ENCODE peak calls at places on chromosomes 11 and 22, in seven cellular contexts. Q, C, D, H, Y, T and O are unnamed samples.

GRCh38 chr11:91742155-91742554 is 482.5 kb upstream of the FAT3 start:
- DNase-seq in H (no peak), Q (no peak), C (no peak), Y (no peak), D (no peak), T (no peak), O (no peak)

GRCh38 chr22:33576205-33576604 is 344.1 kb downstream of the LARGE1 start:
- DNase-seq in Q (no peak), Y (no peak), T (no peak), C (no peak), D (no peak), H (no peak), O (no peak)

GRCh38 chr11:44987506-44987905 is 36.8 kb upstream of the TP53I11 start:
- DNase-seq in Y (no peak), Q (no peak), H (no peak), D (no peak), T (no peak), C (no peak), O (no peak)

GRCh38 chr22:17772963-17773605 is 1.2 kb downstream of the BID start:
- DNase-seq in T (no peak), Q (no peak), C (peak; percentile 80), D (no peak), H (peak; percentile 70), Y (no peak), O (no peak)

GRCh38 chr22:31177420-31178162 is 17.6 kb downstream of the RNF185 start:
- DNase-seq in T (no peak), Y (no peak), D (no peak), Q (no peak), H (peak; percentile 70), C (peak; percentile 94), O (no peak)

GRCh38 chr11:65454696-65455456 is 32.3 kb downstream of the NEAT1 start:
- DNase-seq in Y (peak; percentile 83), Q (peak; percentile 70), D (peak; percentile 89), H (peak; percentile 91), T (peak; percentile 94), C (peak; percentile 66), O (peak; percentile 68)

GRCh38 chr11:70699294-70700221 is 301.2 kb downstream of the CTTN start:
- DNase-seq in Q (no peak), C (no peak), D (no peak), H (no peak), Y (no peak), T (no peak), O (no peak)

GRCh38 chr11:71491531-71492329 is 35.3 kb upstream of the KRTAP5-7 start:
- DNase-seq in C (no peak), T (peak; percentile 12), Q (no peak), H (peak; percentile 28), Y (no peak), D (no peak), O (no peak)

GRCh38 chr11:121478895-121479281 is 26.1 kb upstream of the SORL1-AS1 start:
- DNase-seq in C (no peak), T (no peak), Y (no peak), Q (no peak), H (no peak), D (no peak), O (no peak)

GRCh38 chr11:96341237-96342130 is 1.5 kb downstream of the MAML2 start:
- DNase-seq in C (peak; percentile 63), T (peak; percentile 63), H (peak; percentile 66), Q (no peak), D (peak; percentile 43), Y (no peak), O (no peak)

GRCh38 chr11:25769287-25769686 is 562.6 kb upstream of the ANO3 start:
- DNase-seq in C (peak; percentile 46), Q (no peak), T (no peak), D (no peak), Y (no peak), H (no peak), O (no peak)

GRCh38 chr11:1165256-1166041 is 7.7 kb downstream of the MUC5AC start:
- DNase-seq in Q (no peak), C (no peak), T (no peak), D (peak; percentile 9), H (no peak), Y (no peak), O (no peak)

GRCh38 chr22:17336061-17336460 is 33.2 kb upstream of the CECR2 start:
- DNase-seq in Y (no peak), T (no peak), D (no peak), Q (no peak), H (no peak), C (no peak), O (no peak)

GRCh38 chr11:117315285-117316196 is 515 bp downstream of the BACE1 start:
- DNase-seq in Q (no peak), T (peak; percentile 36), C (no peak), D (peak; percentile 21), H (no peak), Y (no peak), O (no peak)

GRCh38 chr11:82080160-82080559 is 653.5 kb downstream of the FAM181B start:
- DNase-seq in D (no peak), C (peak; percentile 9), H (no peak), Y (no peak), Q (no peak), T (no peak), O (no peak)

GRCh38 chr11:133990501-133990900 is 33.7 kb upstream of the IGSF9B start:
- DNase-seq in T (no peak), Y (no peak), H (no peak), D (no peak), Q (no peak), C (no peak), O (no peak)

GRCh38 chr11:48384670-48385069 is 18.4 kb upstream of the OR4C5 start:
- DNase-seq in Q (no peak), T (no peak), Y (no peak), C (no peak), D (no peak), H (no peak), O (no peak)

GRCh38 chr22:22702159-22702873 is 57.9 kb downstream of the GGTLC2 start:
- DNase-seq in Q (no peak), H (no peak), Y (no peak), C (peak; percentile 17), D (no peak), T (no peak), O (no peak)

GRCh38 chr11:111479666-111480065 is 32.5 kb downstream of the BTG4 start:
- DNase-seq in Y (no peak), H (no peak), D (no peak), Q (no peak), C (no peak), T (no peak), O (no peak)